ENCODE peak calls at places on chromosomes 12 and 14, in seven cellular contexts. One of them, this sample, is unnamed.

GRCh38 chr12:62761658-62762057 is 173.3 kb downstream of the PPM1H start:
- DNase-seq in H7: no peak
- DNase-seq in endothelial cell: no peak
- DNase-seq in RWPE1: no peak
- DNase-seq in endothelial cell of umbilical vein: no peak
- DNase-seq in NCI-H2171 treated with DMSO at 0.1 percent for 48 hours: no peak
- DNase-seq in pons: no peak
- DNase-seq in this sample: peak

GRCh38 chr14:64855732-64856527 is 23.8 kb downstream of the SPTB start:
- DNase-seq in H7: no peak
- DNase-seq in endothelial cell: no peak
- DNase-seq in RWPE1: no peak
- DNase-seq in endothelial cell of umbilical vein: no peak
- DNase-seq in NCI-H2171 treated with DMSO at 0.1 percent for 48 hours: peak
- DNase-seq in pons: peak
- DNase-seq in this sample: no peak

GRCh38 chr14:39265032-39265431 is 31.3 kb downstream of the MIA2 start:
- DNase-seq in H7: no peak
- DNase-seq in endothelial cell: no peak
- DNase-seq in RWPE1: no peak
- DNase-seq in endothelial cell of umbilical vein: no peak
- DNase-seq in NCI-H2171 treated with DMSO at 0.1 percent for 48 hours: peak
- DNase-seq in pons: peak
- DNase-seq in this sample: no peak

GRCh38 chr12:69708649-69709048 is 9.5 kb upstream of the BEST3 start:
- DNase-seq in H7: no peak
- DNase-seq in endothelial cell: no peak
- DNase-seq in RWPE1: no peak
- DNase-seq in endothelial cell of umbilical vein: no peak
- DNase-seq in NCI-H2171 treated with DMSO at 0.1 percent for 48 hours: no peak
- DNase-seq in pons: no peak
- DNase-seq in this sample: no peak

GRCh38 chr14:68975667-68976066 is 3.4 kb downstream of the ACTN1 start:
- DNase-seq in H7: no peak
- DNase-seq in endothelial cell: no peak
- DNase-seq in RWPE1: peak
- DNase-seq in endothelial cell of umbilical vein: peak
- DNase-seq in NCI-H2171 treated with DMSO at 0.1 percent for 48 hours: no peak
- DNase-seq in pons: no peak
- DNase-seq in this sample: no peak

GRCh38 chr12:107236824-107237467 is 143.6 kb upstream of the CRY1 start:
- DNase-seq in H7: no peak
- DNase-seq in endothelial cell: no peak
- DNase-seq in RWPE1: peak
- DNase-seq in endothelial cell of umbilical vein: peak
- DNase-seq in NCI-H2171 treated with DMSO at 0.1 percent for 48 hours: peak
- DNase-seq in pons: no peak
- DNase-seq in this sample: no peak

GRCh38 chr14:99821519-99822165 is 28.4 kb downstream of the EML1 start:
- DNase-seq in H7: no peak
- DNase-seq in endothelial cell: no peak
- DNase-seq in RWPE1: no peak
- DNase-seq in endothelial cell of umbilical vein: no peak
- DNase-seq in NCI-H2171 treated with DMSO at 0.1 percent for 48 hours: peak
- DNase-seq in pons: no peak
- DNase-seq in this sample: peak

GRCh38 chr14:73833530-73834257 is 17.9 kb upstream of the PTGR2 start:
- DNase-seq in H7: peak
- DNase-seq in endothelial cell: no peak
- DNase-seq in RWPE1: no peak
- DNase-seq in endothelial cell of umbilical vein: no peak
- DNase-seq in NCI-H2171 treated with DMSO at 0.1 percent for 48 hours: no peak
- DNase-seq in pons: peak
- DNase-seq in this sample: peak

GRCh38 chr12:7966558-7966957 is 30.6 kb upstream of the SLC2A3 start:
- DNase-seq in H7: no peak
- DNase-seq in endothelial cell: no peak
- DNase-seq in RWPE1: no peak
- DNase-seq in endothelial cell of umbilical vein: no peak
- DNase-seq in NCI-H2171 treated with DMSO at 0.1 percent for 48 hours: no peak
- DNase-seq in pons: no peak
- DNase-seq in this sample: no peak

GRCh38 chr12:53591301-53592206 is 34.6 kb downstream of the ATF7 start:
- DNase-seq in H7: no peak
- DNase-seq in endothelial cell: no peak
- DNase-seq in RWPE1: no peak
- DNase-seq in endothelial cell of umbilical vein: peak
- DNase-seq in NCI-H2171 treated with DMSO at 0.1 percent for 48 hours: no peak
- DNase-seq in pons: peak
- DNase-seq in this sample: no peak

GRCh38 chr14:101228949-101229541 is 325.5 kb upstream of the RTL1 start:
- DNase-seq in H7: peak
- DNase-seq in endothelial cell: no peak
- DNase-seq in RWPE1: no peak
- DNase-seq in endothelial cell of umbilical vein: no peak
- DNase-seq in NCI-H2171 treated with DMSO at 0.1 percent for 48 hours: no peak
- DNase-seq in pons: no peak
- DNase-seq in this sample: peak

GRCh38 chr12:8636581-8636980 is 23.9 kb upstream of the AICDA start:
- DNase-seq in H7: no peak
- DNase-seq in endothelial cell: no peak
- DNase-seq in RWPE1: no peak
- DNase-seq in endothelial cell of umbilical vein: no peak
- DNase-seq in NCI-H2171 treated with DMSO at 0.1 percent for 48 hours: no peak
- DNase-seq in pons: no peak
- DNase-seq in this sample: peak

GRCh38 chr12:125329239-125330238 is 264.3 kb downstream of the AACS start:
- DNase-seq in H7: peak
- DNase-seq in endothelial cell: no peak
- DNase-seq in RWPE1: peak
- DNase-seq in endothelial cell of umbilical vein: no peak
- DNase-seq in NCI-H2171 treated with DMSO at 0.1 percent for 48 hours: no peak
- DNase-seq in pons: no peak
- DNase-seq in this sample: peak

GRCh38 chr12:96425321-96425720 is 25.1 kb upstream of the CDK17 start:
- DNase-seq in H7: no peak
- DNase-seq in endothelial cell: no peak
- DNase-seq in RWPE1: peak
- DNase-seq in endothelial cell of umbilical vein: peak
- DNase-seq in NCI-H2171 treated with DMSO at 0.1 percent for 48 hours: no peak
- DNase-seq in pons: no peak
- DNase-seq in this sample: no peak

GRCh38 chr12:98645572-98646067 is 530 bp downstream of the APAF1 start:
- DNase-seq in H7: peak
- DNase-seq in endothelial cell: no peak
- DNase-seq in RWPE1: peak
- DNase-seq in endothelial cell of umbilical vein: peak
- DNase-seq in NCI-H2171 treated with DMSO at 0.1 percent for 48 hours: no peak
- DNase-seq in pons: peak
- DNase-seq in this sample: peak

GRCh38 chr12:111437816-111438454 is 32.2 kb downstream of the SH2B3 start:
- DNase-seq in H7: no peak
- DNase-seq in endothelial cell: peak
- DNase-seq in RWPE1: peak
- DNase-seq in endothelial cell of umbilical vein: peak
- DNase-seq in NCI-H2171 treated with DMSO at 0.1 percent for 48 hours: no peak
- DNase-seq in pons: peak
- DNase-seq in this sample: peak

GRCh38 chr12:19925881-19926665 is 442.3 kb upstream of the PDE3A start:
- DNase-seq in H7: no peak
- DNase-seq in endothelial cell: no peak
- DNase-seq in RWPE1: no peak
- DNase-seq in endothelial cell of umbilical vein: peak
- DNase-seq in NCI-H2171 treated with DMSO at 0.1 percent for 48 hours: peak
- DNase-seq in pons: no peak
- DNase-seq in this sample: no peak

GRCh38 chr14:99242238-99242637 is 29.8 kb downstream of the BCL11B start:
- DNase-seq in H7: no peak
- DNase-seq in endothelial cell: no peak
- DNase-seq in RWPE1: no peak
- DNase-seq in endothelial cell of umbilical vein: no peak
- DNase-seq in NCI-H2171 treated with DMSO at 0.1 percent for 48 hours: no peak
- DNase-seq in pons: no peak
- DNase-seq in this sample: no peak

GRCh38 chr12:118299791-118300460 is 72.8 kb downstream of the TAOK3 start:
- DNase-seq in H7: no peak
- DNase-seq in endothelial cell: no peak
- DNase-seq in RWPE1: no peak
- DNase-seq in endothelial cell of umbilical vein: no peak
- DNase-seq in NCI-H2171 treated with DMSO at 0.1 percent for 48 hours: no peak
- DNase-seq in pons: peak
- DNase-seq in this sample: no peak

GRCh38 chr14:41609704-41610183 is 3.1 kb downstream of the LRFN5 start:
- DNase-seq in H7: peak
- DNase-seq in endothelial cell: peak
- DNase-seq in RWPE1: no peak
- DNase-seq in endothelial cell of umbilical vein: no peak
- DNase-seq in NCI-H2171 treated with DMSO at 0.1 percent for 48 hours: peak
- DNase-seq in pons: peak
- DNase-seq in this sample: peak

GRCh38 chr14:39492267-39492666 is 60.0 kb upstream of the FBXO33 start:
- DNase-seq in H7: no peak
- DNase-seq in endothelial cell: no peak
- DNase-seq in RWPE1: peak
- DNase-seq in endothelial cell of umbilical vein: no peak
- DNase-seq in NCI-H2171 treated with DMSO at 0.1 percent for 48 hours: no peak
- DNase-seq in pons: no peak
- DNase-seq in this sample: no peak

GRCh38 chr12:78290606-78291345 is 460.1 kb downstream of the NAV3 start:
- DNase-seq in H7: no peak
- DNase-seq in endothelial cell: no peak
- DNase-seq in RWPE1: peak
- DNase-seq in endothelial cell of umbilical vein: no peak
- DNase-seq in NCI-H2171 treated with DMSO at 0.1 percent for 48 hours: no peak
- DNase-seq in pons: no peak
- DNase-seq in this sample: no peak

GRCh38 chr12:56947633-56948535 is 9.5 kb downstream of the RDH16 start:
- DNase-seq in H7: no peak
- DNase-seq in endothelial cell: no peak
- DNase-seq in RWPE1: no peak
- DNase-seq in endothelial cell of umbilical vein: peak
- DNase-seq in NCI-H2171 treated with DMSO at 0.1 percent for 48 hours: no peak
- DNase-seq in pons: no peak
- DNase-seq in this sample: peak

GRCh38 chr14:60171690-60172089 is 6.5 kb upstream of the DHRS7 start:
- DNase-seq in H7: no peak
- DNase-seq in endothelial cell: no peak
- DNase-seq in RWPE1: no peak
- DNase-seq in endothelial cell of umbilical vein: no peak
- DNase-seq in NCI-H2171 treated with DMSO at 0.1 percent for 48 hours: no peak
- DNase-seq in pons: no peak
- DNase-seq in this sample: no peak